ENCODE peak calls at places on chromosome 7, in four cellular contexts. One of them, this sample, is unnamed.

GRCh38 chr7:97270280-97270679 is 152.8 kb downstream of the SDHAF3 start:
- DNase-seq in mesothelial cell of epicardium: no peak
- DNase-seq in naive thymus-derived CD8-positive, alpha-beta T cell: no peak
- DNase-seq in H1: no peak
- DNase-seq in this sample: no peak

GRCh38 chr7:97733276-97734206 is 1.7 kb downstream of the TAC1 start:
- DNase-seq in naive thymus-derived CD8-positive, alpha-beta T cell: no peak
- DNase-seq in mesothelial cell of epicardium: no peak
- DNase-seq in H1: peak
- DNase-seq in this sample: no peak

GRCh38 chr7:116195451-116195850 is 14.9 kb upstream of the TES start:
- DNase-seq in mesothelial cell of epicardium: no peak
- DNase-seq in H1: no peak
- DNase-seq in naive thymus-derived CD8-positive, alpha-beta T cell: no peak
- DNase-seq in this sample: no peak

GRCh38 chr7:100852048-100852872 is at the start of gene SLC12A9:
- DNase-seq in mesothelial cell of epicardium: peak
- DNase-seq in naive thymus-derived CD8-positive, alpha-beta T cell: peak
- DNase-seq in H1: peak
- DNase-seq in this sample: peak

GRCh38 chr7:104207348-104207730 is 474 bp downstream of the ORC5 start:
- DNase-seq in mesothelial cell of epicardium: no peak
- DNase-seq in naive thymus-derived CD8-positive, alpha-beta T cell: no peak
- DNase-seq in H1: no peak
- DNase-seq in this sample: no peak

GRCh38 chr7:120735791-120736190 is 122.2 kb downstream of the TSPAN12 start:
- DNase-seq in H1: no peak
- DNase-seq in naive thymus-derived CD8-positive, alpha-beta T cell: no peak
- DNase-seq in mesothelial cell of epicardium: no peak
- DNase-seq in this sample: no peak

GRCh38 chr7:18740579-18740988 is 245.0 kb downstream of the HDAC9 start:
- DNase-seq in H1: no peak
- DNase-seq in mesothelial cell of epicardium: no peak
- DNase-seq in naive thymus-derived CD8-positive, alpha-beta T cell: no peak
- DNase-seq in this sample: no peak

GRCh38 chr7:26992670-26993069 is 103.1 kb downstream of the HOXA1 start:
- DNase-seq in mesothelial cell of epicardium: no peak
- DNase-seq in naive thymus-derived CD8-positive, alpha-beta T cell: no peak
- DNase-seq in H1: no peak
- DNase-seq in this sample: no peak

GRCh38 chr7:105666324-105666723 is 85.0 kb upstream of the EFCAB10 start:
- DNase-seq in naive thymus-derived CD8-positive, alpha-beta T cell: no peak
- DNase-seq in mesothelial cell of epicardium: no peak
- DNase-seq in H1: no peak
- DNase-seq in this sample: no peak

GRCh38 chr7:98217623-98218582 is 6.7 kb downstream of the BHLHA15 start:
- DNase-seq in naive thymus-derived CD8-positive, alpha-beta T cell: no peak
- DNase-seq in mesothelial cell of epicardium: no peak
- DNase-seq in H1: no peak
- DNase-seq in this sample: no peak

GRCh38 chr7:40221836-40222235 is 87.0 kb downstream of the SUGCT start:
- DNase-seq in H1: no peak
- DNase-seq in naive thymus-derived CD8-positive, alpha-beta T cell: no peak
- DNase-seq in mesothelial cell of epicardium: no peak
- DNase-seq in this sample: no peak

GRCh38 chr7:28505014-28505413 is 92.7 kb downstream of the CREB5 start:
- DNase-seq in H1: no peak
- DNase-seq in mesothelial cell of epicardium: no peak
- DNase-seq in naive thymus-derived CD8-positive, alpha-beta T cell: no peak
- DNase-seq in this sample: no peak

GRCh38 chr7:101543846-101544245 is 85.2 kb downstream of the MYL10 start:
- DNase-seq in H1: no peak
- DNase-seq in naive thymus-derived CD8-positive, alpha-beta T cell: no peak
- DNase-seq in mesothelial cell of epicardium: no peak
- DNase-seq in this sample: no peak

GRCh38 chr7:70738080-70738479 is 393.9 kb upstream of the GALNT17 start:
- DNase-seq in mesothelial cell of epicardium: no peak
- DNase-seq in H1: no peak
- DNase-seq in naive thymus-derived CD8-positive, alpha-beta T cell: no peak
- DNase-seq in this sample: no peak

GRCh38 chr7:87370660-87371180 is 25.3 kb downstream of the CROT start:
- DNase-seq in H1: no peak
- DNase-seq in mesothelial cell of epicardium: no peak
- DNase-seq in naive thymus-derived CD8-positive, alpha-beta T cell: no peak
- DNase-seq in this sample: no peak

GRCh38 chr7:55108818-55109217 is 90.0 kb downstream of the EGFR start:
- DNase-seq in mesothelial cell of epicardium: no peak
- DNase-seq in naive thymus-derived CD8-positive, alpha-beta T cell: no peak
- DNase-seq in H1: no peak
- DNase-seq in this sample: no peak

GRCh38 chr7:73557397-73558257 is at the start of gene BCL7B:
- DNase-seq in mesothelial cell of epicardium: peak
- DNase-seq in H1: peak
- DNase-seq in naive thymus-derived CD8-positive, alpha-beta T cell: peak
- DNase-seq in this sample: peak

GRCh38 chr7:133649593-133649992 is 396.7 kb downstream of the EXOC4 start:
- DNase-seq in mesothelial cell of epicardium: no peak
- DNase-seq in H1: no peak
- DNase-seq in naive thymus-derived CD8-positive, alpha-beta T cell: no peak
- DNase-seq in this sample: no peak

GRCh38 chr7:73799282-73800141 is 29.4 kb upstream of the CLDN3 start:
- DNase-seq in naive thymus-derived CD8-positive, alpha-beta T cell: no peak
- DNase-seq in mesothelial cell of epicardium: no peak
- DNase-seq in H1: peak
- DNase-seq in this sample: no peak

GRCh38 chr7:77444123-77444522 is 28.0 kb upstream of the GSAP start:
- DNase-seq in mesothelial cell of epicardium: no peak
- DNase-seq in naive thymus-derived CD8-positive, alpha-beta T cell: no peak
- DNase-seq in H1: no peak
- DNase-seq in this sample: no peak

GRCh38 chr7:128110641-128111365 is 79.6 kb upstream of the LRRC4 start:
- DNase-seq in H1: no peak
- DNase-seq in mesothelial cell of epicardium: no peak
- DNase-seq in naive thymus-derived CD8-positive, alpha-beta T cell: no peak
- DNase-seq in this sample: no peak

GRCh38 chr7:56107954-56108258 is 1.6 kb upstream of the CHCHD2 start:
- DNase-seq in H1: no peak
- DNase-seq in naive thymus-derived CD8-positive, alpha-beta T cell: no peak
- DNase-seq in mesothelial cell of epicardium: no peak
- DNase-seq in this sample: no peak

GRCh38 chr7:128155100-128155763 is 85.8 kb upstream of the LEP start:
- DNase-seq in mesothelial cell of epicardium: no peak
- DNase-seq in naive thymus-derived CD8-positive, alpha-beta T cell: no peak
- DNase-seq in H1: no peak
- DNase-seq in this sample: no peak

GRCh38 chr7:123581162-123581459 is 20.5 kb upstream of the ASB15 start:
- DNase-seq in H1: no peak
- DNase-seq in mesothelial cell of epicardium: no peak
- DNase-seq in naive thymus-derived CD8-positive, alpha-beta T cell: no peak
- DNase-seq in this sample: no peak

GRCh38 chr7:137943132-137943551 is 58.7 kb downstream of the CREB3L2 start:
- DNase-seq in mesothelial cell of epicardium: no peak
- DNase-seq in H1: no peak
- DNase-seq in naive thymus-derived CD8-positive, alpha-beta T cell: no peak
- DNase-seq in this sample: no peak

GRCh38 chr7:20200361-20200760 is 16.8 kb downstream of the MACC1 start:
- DNase-seq in mesothelial cell of epicardium: no peak
- DNase-seq in naive thymus-derived CD8-positive, alpha-beta T cell: no peak
- DNase-seq in H1: no peak
- DNase-seq in this sample: no peak

GRCh38 chr7:121079425-121080169 is 91.1 kb downstream of the CPED1 start:
- DNase-seq in mesothelial cell of epicardium: no peak
- DNase-seq in naive thymus-derived CD8-positive, alpha-beta T cell: no peak
- DNase-seq in H1: no peak
- DNase-seq in this sample: no peak

GRCh38 chr7:104943502-104944343 is 70.3 kb upstream of the KMT2E start:
- DNase-seq in H1: no peak
- DNase-seq in mesothelial cell of epicardium: peak
- DNase-seq in naive thymus-derived CD8-positive, alpha-beta T cell: peak
- DNase-seq in this sample: peak

GRCh38 chr7:102075553-102076135 is 211.0 kb upstream of the SH2B2 start:
- DNase-seq in mesothelial cell of epicardium: no peak
- DNase-seq in naive thymus-derived CD8-positive, alpha-beta T cell: no peak
- DNase-seq in H1: no peak
- DNase-seq in this sample: no peak

GRCh38 chr7:133613250-133613649 is 360.4 kb downstream of the EXOC4 start:
- DNase-seq in naive thymus-derived CD8-positive, alpha-beta T cell: no peak
- DNase-seq in mesothelial cell of epicardium: no peak
- DNase-seq in H1: no peak
- DNase-seq in this sample: no peak

GRCh38 chr7:28447071-28447470 is 34.8 kb downstream of the CREB5 start:
- DNase-seq in naive thymus-derived CD8-positive, alpha-beta T cell: no peak
- DNase-seq in H1: no peak
- DNase-seq in mesothelial cell of epicardium: no peak
- DNase-seq in this sample: no peak

GRCh38 chr7:95435422-95435780 is 573 bp upstream of the PON2 start:
- DNase-seq in H1: no peak
- DNase-seq in mesothelial cell of epicardium: no peak
- DNase-seq in naive thymus-derived CD8-positive, alpha-beta T cell: no peak
- DNase-seq in this sample: no peak

GRCh38 chr7:23530355-23530754 is 1.4 kb downstream of the TRA2A start:
- DNase-seq in naive thymus-derived CD8-positive, alpha-beta T cell: peak
- DNase-seq in mesothelial cell of epicardium: no peak
- DNase-seq in H1: no peak
- DNase-seq in this sample: peak

GRCh38 chr7:80841566-80842478 is 77.0 kb downstream of the SEMA3C start:
- DNase-seq in mesothelial cell of epicardium: no peak
- DNase-seq in naive thymus-derived CD8-positive, alpha-beta T cell: no peak
- DNase-seq in H1: no peak
- DNase-seq in this sample: no peak

GRCh38 chr7:151469281-151469680 is 29.3 kb upstream of the CRYGN start:
- DNase-seq in mesothelial cell of epicardium: no peak
- DNase-seq in naive thymus-derived CD8-positive, alpha-beta T cell: no peak
- DNase-seq in H1: no peak
- DNase-seq in this sample: no peak

GRCh38 chr7:17706734-17707133 is 233.6 kb downstream of the SNX13 start:
- DNase-seq in mesothelial cell of epicardium: no peak
- DNase-seq in H1: peak
- DNase-seq in naive thymus-derived CD8-positive, alpha-beta T cell: peak
- DNase-seq in this sample: peak

GRCh38 chr7:2905500-2905899 is 61.4 kb upstream of the GNA12 start:
- DNase-seq in H1: no peak
- DNase-seq in naive thymus-derived CD8-positive, alpha-beta T cell: no peak
- DNase-seq in mesothelial cell of epicardium: no peak
- DNase-seq in this sample: no peak

This sample was measured in T-cell.